ENCODE peak calls at places on chromosomes 12 and 14, in nine cellular contexts. J is germinal center; R is skeletal muscle cell; B is fibroblast of mammary gland; D is AG20443; V is body of pancreas; W is WTC11; A is stimulated activated CD4-positive, alpha-beta T cell treated with anti-CD3 and anti-CD28 coated beads, Interleukin-2, amount 100 ng/mL, for 48 hours; I is GM03348. Y is an unnamed sample.

GRCh38 chr12:81598205-81598604 is 160.9 kb downstream of the PPFIA2 start:
- DNase-seq in D (no peak), V (no peak), B (no peak), J (no peak), A (no peak), I (no peak), W (no peak), R (no peak), Y (no peak)

GRCh38 chr14:39228509-39229221 is 5.0 kb upstream of the MIA2 start:
- DNase-seq in J (no peak), I (no peak), B (no peak), W (no peak), A (peak), R (no peak), V (no peak), D (no peak), Y (no peak)

GRCh38 chr14:22915886-22916521 is 2.9 kb downstream of the RBM23 start:
- DNase-seq in V (no peak), R (no peak), A (no peak), I (peak), W (no peak), B (peak), J (no peak), D (peak), Y (peak)

GRCh38 chr12:58097741-58098140 is 156.4 kb downstream of the ATP23 start:
- DNase-seq in R (no peak), J (no peak), B (no peak), I (no peak), W (no peak), A (no peak), V (no peak), D (no peak), Y (no peak)

GRCh38 chr12:28874758-28875157 is 274.3 kb upstream of the FAR2 start:
- DNase-seq in J (no peak), W (no peak), A (no peak), B (no peak), D (no peak), I (no peak), R (no peak), V (no peak), Y (no peak)

GRCh38 chr12:95173392-95174251 is 43.6 kb downstream of the FGD6 start:
- DNase-seq in A (no peak), R (peak), V (peak), W (no peak), I (peak), D (peak), J (no peak), B (peak), Y (peak)

GRCh38 chr12:130826151-130826801 is 12.8 kb downstream of the STX2 start:
- DNase-seq in I (peak), A (peak), R (no peak), B (peak), J (peak), W (peak), D (peak), V (peak), Y (peak)

GRCh38 chr12:102021540-102022246 is 40.1 kb downstream of the WASHC3 start:
- DNase-seq in V (no peak), B (no peak), W (no peak), R (no peak), D (no peak), A (no peak), I (no peak), J (no peak), Y (no peak)

Y was measured in AG10803.